ENCODE peak calls at places on chromosome 2, in six cellular contexts. One of them, this sample, is unnamed.

GRCh38 chr2:102967451-102967850 is 205.6 kb downstream of the TMEM182 start:
- DNase-seq in thyroid gland: no peak
- DNase-seq in lower lobe of right lung: no peak
- DNase-seq in cardiac muscle cell: no peak
- DNase-seq in nephron progenitor cell: no peak
- DNase-seq in fibroblast of lung: no peak
- DNase-seq in this sample: peak

GRCh38 chr2:108534577-108535379 is 508 bp downstream of the LIMS1 start:
- DNase-seq in thyroid gland: peak
- DNase-seq in lower lobe of right lung: peak
- DNase-seq in cardiac muscle cell: peak
- DNase-seq in nephron progenitor cell: peak
- DNase-seq in fibroblast of lung: no peak
- DNase-seq in this sample: no peak

GRCh38 chr2:49050265-49050664 is 104.0 kb downstream of the FSHR start:
- DNase-seq in thyroid gland: no peak
- DNase-seq in lower lobe of right lung: no peak
- DNase-seq in cardiac muscle cell: no peak
- DNase-seq in nephron progenitor cell: no peak
- DNase-seq in fibroblast of lung: no peak
- DNase-seq in this sample: no peak

GRCh38 chr2:161384864-161385263 is 31.2 kb upstream of the TBR1 start:
- DNase-seq in thyroid gland: no peak
- DNase-seq in lower lobe of right lung: no peak
- DNase-seq in cardiac muscle cell: no peak
- DNase-seq in nephron progenitor cell: no peak
- DNase-seq in fibroblast of lung: no peak
- DNase-seq in this sample: no peak

GRCh38 chr2:54429811-54430600 is 26.1 kb upstream of the SPTBN1 start:
- DNase-seq in thyroid gland: no peak
- DNase-seq in lower lobe of right lung: no peak
- DNase-seq in cardiac muscle cell: no peak
- DNase-seq in nephron progenitor cell: no peak
- DNase-seq in fibroblast of lung: no peak
- DNase-seq in this sample: no peak

GRCh38 chr2:240821429-240821778 is 1.4 kb upstream of the KIF1A start:
- DNase-seq in thyroid gland: no peak
- DNase-seq in lower lobe of right lung: no peak
- DNase-seq in cardiac muscle cell: no peak
- DNase-seq in nephron progenitor cell: no peak
- DNase-seq in fibroblast of lung: no peak
- DNase-seq in this sample: no peak

GRCh38 chr2:133780099-133780996 is 212.1 kb upstream of the NCKAP5 start:
- DNase-seq in thyroid gland: peak
- DNase-seq in lower lobe of right lung: no peak
- DNase-seq in cardiac muscle cell: peak
- DNase-seq in nephron progenitor cell: peak
- DNase-seq in fibroblast of lung: peak
- DNase-seq in this sample: peak

GRCh38 chr2:201882353-201883095 is 76.2 kb downstream of the CDK15 start:
- DNase-seq in thyroid gland: no peak
- DNase-seq in lower lobe of right lung: no peak
- DNase-seq in cardiac muscle cell: no peak
- DNase-seq in nephron progenitor cell: peak
- DNase-seq in fibroblast of lung: peak
- DNase-seq in this sample: peak

GRCh38 chr2:218400930-218401833 is 1.5 kb downstream of the CTDSP1 start:
- DNase-seq in thyroid gland: peak
- DNase-seq in lower lobe of right lung: peak
- DNase-seq in cardiac muscle cell: peak
- DNase-seq in nephron progenitor cell: peak
- DNase-seq in fibroblast of lung: no peak
- DNase-seq in this sample: no peak

GRCh38 chr2:225630824-225631533 is 231.5 kb downstream of the NYAP2 start:
- DNase-seq in thyroid gland: no peak
- DNase-seq in lower lobe of right lung: no peak
- DNase-seq in cardiac muscle cell: no peak
- DNase-seq in nephron progenitor cell: no peak
- DNase-seq in fibroblast of lung: no peak
- DNase-seq in this sample: no peak

GRCh38 chr2:29606105-29606871 is 315.1 kb downstream of the ALK start:
- DNase-seq in thyroid gland: no peak
- DNase-seq in lower lobe of right lung: no peak
- DNase-seq in cardiac muscle cell: no peak
- DNase-seq in nephron progenitor cell: no peak
- DNase-seq in fibroblast of lung: peak
- DNase-seq in this sample: peak

GRCh38 chr2:18214936-18215335 is 336.5 kb downstream of the KCNS3 start:
- DNase-seq in thyroid gland: no peak
- DNase-seq in lower lobe of right lung: no peak
- DNase-seq in cardiac muscle cell: no peak
- DNase-seq in nephron progenitor cell: no peak
- DNase-seq in fibroblast of lung: peak
- DNase-seq in this sample: no peak

GRCh38 chr2:131493199-131494018 is 1.2 kb upstream of the MZT2A start:
- DNase-seq in thyroid gland: peak
- DNase-seq in lower lobe of right lung: no peak
- DNase-seq in cardiac muscle cell: no peak
- DNase-seq in nephron progenitor cell: no peak
- DNase-seq in fibroblast of lung: no peak
- DNase-seq in this sample: no peak

GRCh38 chr2:5093056-5093455 is 599.1 kb upstream of the SOX11 start:
- DNase-seq in thyroid gland: no peak
- DNase-seq in lower lobe of right lung: no peak
- DNase-seq in cardiac muscle cell: no peak
- DNase-seq in nephron progenitor cell: no peak
- DNase-seq in fibroblast of lung: no peak
- DNase-seq in this sample: no peak

GRCh38 chr2:3434005-3434404 is 54.5 kb downstream of the TRAPPC12 start:
- DNase-seq in thyroid gland: no peak
- DNase-seq in lower lobe of right lung: no peak
- DNase-seq in cardiac muscle cell: no peak
- DNase-seq in nephron progenitor cell: no peak
- DNase-seq in fibroblast of lung: no peak
- DNase-seq in this sample: no peak

GRCh38 chr2:205461678-205462665 is 220.3 kb upstream of the NRP2 start:
- DNase-seq in thyroid gland: no peak
- DNase-seq in lower lobe of right lung: no peak
- DNase-seq in cardiac muscle cell: no peak
- DNase-seq in nephron progenitor cell: no peak
- DNase-seq in fibroblast of lung: no peak
- DNase-seq in this sample: no peak

GRCh38 chr2:160062283-160063005 is at the start of gene PLA2R1:
- DNase-seq in thyroid gland: peak
- DNase-seq in lower lobe of right lung: peak
- DNase-seq in cardiac muscle cell: peak
- DNase-seq in nephron progenitor cell: peak
- DNase-seq in fibroblast of lung: peak
- DNase-seq in this sample: no peak

GRCh38 chr2:101823849-101824248 is 126.3 kb downstream of the MAP4K4 start:
- DNase-seq in thyroid gland: no peak
- DNase-seq in lower lobe of right lung: no peak
- DNase-seq in cardiac muscle cell: no peak
- DNase-seq in nephron progenitor cell: no peak
- DNase-seq in fibroblast of lung: no peak
- DNase-seq in this sample: no peak

GRCh38 chr2:134268265-134268664 is 14.4 kb downstream of the MGAT5 start:
- DNase-seq in thyroid gland: no peak
- DNase-seq in lower lobe of right lung: no peak
- DNase-seq in cardiac muscle cell: no peak
- DNase-seq in nephron progenitor cell: no peak
- DNase-seq in fibroblast of lung: no peak
- DNase-seq in this sample: no peak

GRCh38 chr2:154992826-154993225 is 294.3 kb downstream of the KCNJ3 start:
- DNase-seq in thyroid gland: no peak
- DNase-seq in lower lobe of right lung: no peak
- DNase-seq in cardiac muscle cell: no peak
- DNase-seq in nephron progenitor cell: no peak
- DNase-seq in fibroblast of lung: no peak
- DNase-seq in this sample: no peak

GRCh38 chr2:239244625-239245024 is 156.2 kb downstream of the HDAC4 start:
- DNase-seq in thyroid gland: no peak
- DNase-seq in lower lobe of right lung: no peak
- DNase-seq in cardiac muscle cell: no peak
- DNase-seq in nephron progenitor cell: no peak
- DNase-seq in fibroblast of lung: no peak
- DNase-seq in this sample: no peak

GRCh38 chr2:232522855-232523681 is 2.9 kb downstream of the PRSS56 start:
- DNase-seq in thyroid gland: no peak
- DNase-seq in lower lobe of right lung: no peak
- DNase-seq in cardiac muscle cell: no peak
- DNase-seq in nephron progenitor cell: no peak
- DNase-seq in fibroblast of lung: no peak
- DNase-seq in this sample: no peak

GRCh38 chr2:159285929-159286708 is at the start of gene WDSUB1:
- DNase-seq in thyroid gland: peak
- DNase-seq in lower lobe of right lung: peak
- DNase-seq in cardiac muscle cell: peak
- DNase-seq in nephron progenitor cell: peak
- DNase-seq in fibroblast of lung: peak
- DNase-seq in this sample: peak

GRCh38 chr2:96301897-96302296 is 3.4 kb downstream of the SNRNP200 start:
- DNase-seq in thyroid gland: no peak
- DNase-seq in lower lobe of right lung: no peak
- DNase-seq in cardiac muscle cell: no peak
- DNase-seq in nephron progenitor cell: no peak
- DNase-seq in fibroblast of lung: no peak
- DNase-seq in this sample: no peak

GRCh38 chr2:109690822-109691541 is 76.8 kb downstream of the SOWAHC start:
- DNase-seq in thyroid gland: peak
- DNase-seq in lower lobe of right lung: no peak
- DNase-seq in cardiac muscle cell: no peak
- DNase-seq in nephron progenitor cell: no peak
- DNase-seq in fibroblast of lung: peak
- DNase-seq in this sample: no peak

GRCh38 chr2:158191076-158191566 is 89.4 kb downstream of the UPP2 start:
- DNase-seq in thyroid gland: no peak
- DNase-seq in lower lobe of right lung: no peak
- DNase-seq in cardiac muscle cell: no peak
- DNase-seq in nephron progenitor cell: no peak
- DNase-seq in fibroblast of lung: no peak
- DNase-seq in this sample: no peak

GRCh38 chr2:177180269-177181021 is 32.1 kb upstream of the HNRNPA3 start:
- DNase-seq in thyroid gland: no peak
- DNase-seq in lower lobe of right lung: no peak
- DNase-seq in cardiac muscle cell: no peak
- DNase-seq in nephron progenitor cell: no peak
- DNase-seq in fibroblast of lung: no peak
- DNase-seq in this sample: no peak

GRCh38 chr2:192410319-192410718 is 215.6 kb upstream of the TMEFF2 start:
- DNase-seq in thyroid gland: no peak
- DNase-seq in lower lobe of right lung: no peak
- DNase-seq in cardiac muscle cell: no peak
- DNase-seq in nephron progenitor cell: no peak
- DNase-seq in fibroblast of lung: no peak
- DNase-seq in this sample: no peak

GRCh38 chr2:78431241-78431640 is 594.3 kb upstream of the REG3G start:
- DNase-seq in thyroid gland: no peak
- DNase-seq in lower lobe of right lung: no peak
- DNase-seq in cardiac muscle cell: no peak
- DNase-seq in nephron progenitor cell: no peak
- DNase-seq in fibroblast of lung: no peak
- DNase-seq in this sample: no peak
- TF ChIP-seq CTCF in thyroid gland: no peak
- TF ChIP-seq CTCF in lower lobe of right lung: no peak
- TF ChIP-seq CTCF in cardiac muscle cell: no peak
- TF ChIP-seq CTCF in nephron progenitor cell: no peak
- TF ChIP-seq CTCF in fibroblast of lung: no peak
- TF ChIP-seq CTCF in this sample: no peak

GRCh38 chr2:84741182-84741822 is 139.6 kb downstream of the TRABD2A start:
- DNase-seq in thyroid gland: no peak
- DNase-seq in lower lobe of right lung: no peak
- DNase-seq in cardiac muscle cell: peak
- DNase-seq in nephron progenitor cell: no peak
- DNase-seq in fibroblast of lung: peak
- DNase-seq in this sample: peak
- TF ChIP-seq CTCF in thyroid gland: no peak
- TF ChIP-seq CTCF in lower lobe of right lung: peak
- TF ChIP-seq CTCF in cardiac muscle cell: peak
- TF ChIP-seq CTCF in nephron progenitor cell: no peak
- TF ChIP-seq CTCF in fibroblast of lung: peak
- TF ChIP-seq CTCF in this sample: peak

DNA sequence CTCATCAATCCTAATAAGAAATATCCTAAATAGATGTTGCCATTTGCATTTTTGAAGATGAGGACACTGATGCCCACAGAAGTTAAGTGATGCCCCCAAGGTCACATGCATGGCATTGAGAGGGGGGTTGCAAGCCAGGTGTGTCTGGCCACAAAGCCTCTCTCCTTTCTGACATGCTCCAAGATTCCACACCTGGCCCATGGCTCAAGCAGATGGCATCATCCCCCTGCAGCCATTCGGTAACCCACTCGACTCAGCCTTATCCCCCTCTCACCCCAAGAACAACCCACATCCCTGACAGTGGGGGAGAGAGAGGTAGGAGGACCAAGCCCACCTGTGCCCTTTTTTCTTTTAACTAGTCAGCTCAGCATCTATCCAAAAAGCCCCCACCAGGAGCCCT is 16.5 kb upstream of the TEX51 start:
- DNase-seq in thyroid gland: no peak
- DNase-seq in lower lobe of right lung: no peak
- DNase-seq in cardiac muscle cell: no peak
- DNase-seq in nephron progenitor cell: no peak
- DNase-seq in fibroblast of lung: no peak
- DNase-seq in this sample: no peak
- TF ChIP-seq CTCF in thyroid gland: no peak
- TF ChIP-seq CTCF in lower lobe of right lung: no peak
- TF ChIP-seq CTCF in cardiac muscle cell: no peak
- TF ChIP-seq CTCF in nephron progenitor cell: no peak
- TF ChIP-seq CTCF in fibroblast of lung: no peak
- TF ChIP-seq CTCF in this sample: no peak

DNA sequence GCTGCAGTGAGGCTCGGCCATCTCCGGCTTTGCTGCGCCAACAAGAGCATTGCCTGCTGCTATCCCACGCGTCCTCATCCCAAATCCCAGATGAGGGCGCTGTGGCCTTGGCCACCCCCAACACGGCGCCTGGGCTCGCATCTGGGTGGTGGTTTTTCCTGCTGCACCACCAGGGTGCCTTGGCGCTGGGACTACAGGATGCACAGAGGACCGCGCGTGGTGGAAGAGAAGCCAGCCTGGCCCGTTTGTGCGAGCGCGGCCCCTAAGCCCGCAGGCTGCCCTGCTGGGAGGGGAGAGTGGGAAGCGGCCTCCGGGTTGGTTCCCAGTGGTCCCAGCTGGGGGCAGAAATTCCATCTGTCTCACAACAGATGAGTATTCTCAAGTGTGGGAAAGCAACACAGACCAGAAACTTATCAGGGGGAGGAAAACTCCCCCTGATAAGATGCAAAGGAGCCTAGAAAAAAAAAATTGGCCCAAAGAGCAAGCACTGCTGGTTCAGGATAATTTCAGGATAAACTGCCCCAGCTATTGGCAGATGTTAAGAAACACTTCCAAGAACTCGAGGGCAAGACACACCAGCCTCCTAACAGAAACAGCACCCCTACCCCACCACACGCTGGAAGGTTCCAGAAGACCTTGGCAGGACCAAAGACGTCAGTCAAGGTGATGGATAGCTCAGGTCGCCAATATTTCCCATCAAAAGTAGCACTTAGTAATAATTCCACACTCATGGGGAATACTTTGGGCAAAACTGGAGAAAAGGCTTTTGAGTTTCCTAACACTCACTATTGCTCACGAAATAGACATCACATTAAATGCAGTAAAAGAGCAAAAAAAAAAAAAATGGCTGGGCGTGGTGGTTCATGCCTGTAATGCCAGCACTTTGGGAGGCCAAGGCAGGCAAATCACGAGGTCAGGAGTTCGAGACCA is 152.1 kb downstream of the PXDN start:
- DNase-seq in thyroid gland: peak
- DNase-seq in lower lobe of right lung: peak
- DNase-seq in cardiac muscle cell: peak
- DNase-seq in nephron progenitor cell: peak
- DNase-seq in fibroblast of lung: peak
- DNase-seq in this sample: peak
- TF ChIP-seq CTCF in thyroid gland: peak
- TF ChIP-seq CTCF in lower lobe of right lung: peak
- TF ChIP-seq CTCF in cardiac muscle cell: peak
- TF ChIP-seq CTCF in nephron progenitor cell: peak
- TF ChIP-seq CTCF in fibroblast of lung: peak
- TF ChIP-seq CTCF in this sample: peak